ENCODE peak calls at places on chromosomes 2 and 18, in four cellular contexts. S, A, T and Q are unnamed samples.
A peak's percentile ranks its signal among the peaks of the same experiment; 100 is the strongest.

GRCh38 chr2:234881413-234882241 is 70.2 kb upstream of the SH3BP4 start:
- DNase-seq in S (peak; percentile 77), A (peak; percentile 88), T (peak; percentile 86), Q (peak; percentile 88)

GRCh38 chr2:72757177-72757775 is 68.6 kb downstream of the EXOC6B start:
- DNase-seq in S (no peak), A (peak; percentile 53), T (no peak), Q (no peak)

GRCh38 chr18:29154758-29155725 is 978.1 kb upstream of the CDH2 start:
- DNase-seq in S (no peak), A (no peak), T (no peak), Q (no peak)

GRCh38 chr2:181036445-181036844 is 56.0 kb downstream of the UBE2E3 start:
- DNase-seq in S (no peak), A (no peak), T (no peak), Q (no peak)

GRCh38 chr2:32246911-32247310 is 17.8 kb downstream of the NLRC4 start:
- DNase-seq in S (peak; percentile 38), A (peak; percentile 67), T (no peak), Q (no peak)

GRCh38 chr18:79092869-79093268 is 23.7 kb downstream of the ATP9B start:
- DNase-seq in S (no peak), A (no peak), T (no peak), Q (no peak)

GRCh38 chr2:109103286-109103685 is 25.7 kb upstream of the SH3RF3 start:
- DNase-seq in S (no peak), A (no peak), T (no peak), Q (no peak)

GRCh38 chr18:65938592-65939372 is 188.0 kb downstream of the CDH7 start:
- DNase-seq in S (no peak), A (no peak), T (no peak), Q (no peak)

GRCh38 chr2:167732251-167732788 is 515.1 kb downstream of the STK39 start:
- DNase-seq in S (no peak), A (no peak), T (no peak), Q (no peak)

GRCh38 chr2:178211943-178212342 is 17.6 kb downstream of the OSBPL6 start:
- DNase-seq in S (no peak), A (no peak), T (no peak), Q (no peak)

GRCh38 chr2:168926621-168927386 is 25.7 kb downstream of the G6PC2 start:
- DNase-seq in S (no peak), A (no peak), T (no peak), Q (no peak)

GRCh38 chr2:9003616-9004337 is at the start of gene MBOAT2:
- DNase-seq in S (peak; percentile 89), A (peak; percentile 86), T (peak; percentile 84), Q (peak; percentile 85)

GRCh38 chr2:70686577-70687460 is 81.2 kb downstream of the ADD2 start:
- DNase-seq in S (no peak), A (no peak), T (no peak), Q (no peak)

GRCh38 chr2:142874293-142874814 is 3.1 kb upstream of the KYNU start:
- DNase-seq in S (peak; percentile 80), A (peak; percentile 58), T (peak; percentile 27), Q (no peak)

GRCh38 chr2:45418532-45418931 is 192.5 kb downstream of the SRBD1 start:
- DNase-seq in S (no peak), A (no peak), T (no peak), Q (no peak)

GRCh38 chr18:67310826-67311225 is 205.7 kb downstream of the DSEL start:
- DNase-seq in S (no peak), A (no peak), T (no peak), Q (no peak)

GRCh38 chr2:239308696-239309397 is 92.0 kb downstream of the HDAC4 start:
- DNase-seq in S (no peak), A (peak; percentile 25), T (peak; percentile 12), Q (peak; percentile 37)

GRCh38 chr2:118176601-118177000 is 88.3 kb downstream of the INSIG2 start:
- DNase-seq in S (no peak), A (no peak), T (no peak), Q (no peak)

GRCh38 chr2:10770956-10771750 is 41.4 kb downstream of the PDIA6 start:
- DNase-seq in S (no peak), A (no peak), T (no peak), Q (no peak)

GRCh38 chr2:118124293-118124891 is 36.1 kb downstream of the INSIG2 start:
- DNase-seq in S (no peak), A (no peak), T (no peak), Q (no peak)

GRCh38 chr18:43789234-43790000 is 512.1 kb upstream of the SYT4 start:
- DNase-seq in S (no peak), A (no peak), T (no peak), Q (peak; percentile 26)

GRCh38 chr18:12245793-12246135 is 8.4 kb upstream of the CIDEA start:
- DNase-seq in S (no peak), A (no peak), T (no peak), Q (no peak)

GRCh38 chr2:171181067-171182049 is 20.7 kb upstream of the TLK1 start:
- DNase-seq in S (no peak), A (no peak), T (no peak), Q (no peak)

GRCh38 chr2:26848336-26849055 is 564 bp downstream of the DPYSL5 start:
- DNase-seq in S (no peak), A (no peak), T (peak; percentile 23), Q (no peak)
- H3K27me3 ChIP-seq in S (peaks cover 98% of the 10 kb centered on the region), A (peaks cover 32% of the 10 kb centered on the region), T (no peaks in the 10 kb centered on the region), Q (peaks cover 11% of the 10 kb centered on the region)

GRCh38 chr2:179460530-179460929 is 195.9 kb upstream of the SESTD1 start:
- DNase-seq in S (no peak), A (no peak), T (no peak), Q (no peak)
- H3K27ac ChIP-seq in S (peak overlapping the region; percentile 58), A (peak overlapping the region; percentile 42), T (no peak overlapping the region), Q (no peak overlapping the region)

GRCh38 chr2:104872034-104872865 is 18.3 kb downstream of the POU3F3 start:
- DNase-seq in S (no peak), A (no peak), T (no peak), Q (no peak)
- H3K27me3 ChIP-seq in S (peaks cover 95% of the 10 kb centered on the region), A (peaks cover 17% of the 10 kb centered on the region), T (no peaks in the 10 kb centered on the region), Q (no peaks in the 10 kb centered on the region)

DNA sequence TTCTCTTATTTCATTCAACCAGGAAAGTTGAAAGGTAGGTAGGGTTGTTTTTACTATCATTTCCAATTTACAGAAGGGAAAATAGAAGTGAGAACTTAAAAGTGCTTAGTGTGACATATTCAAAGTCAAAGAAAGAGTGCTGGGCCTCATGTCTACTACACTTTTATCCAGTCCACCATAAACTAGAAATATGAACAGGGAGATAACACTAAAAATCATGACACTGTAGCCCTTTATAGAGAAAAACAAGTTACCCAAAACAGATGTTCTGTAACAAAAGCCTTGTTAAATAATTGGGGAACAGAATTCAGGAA is 20.4 kb downstream of the SLC40A1 start:
- DNase-seq in S (no peak), A (no peak), T (no peak), Q (no peak)
- H3K27ac ChIP-seq in S (peak overlapping the region; percentile 45), A (no peak overlapping the region), T (peak overlapping the region; percentile 52), Q (no peak overlapping the region)

DNA sequence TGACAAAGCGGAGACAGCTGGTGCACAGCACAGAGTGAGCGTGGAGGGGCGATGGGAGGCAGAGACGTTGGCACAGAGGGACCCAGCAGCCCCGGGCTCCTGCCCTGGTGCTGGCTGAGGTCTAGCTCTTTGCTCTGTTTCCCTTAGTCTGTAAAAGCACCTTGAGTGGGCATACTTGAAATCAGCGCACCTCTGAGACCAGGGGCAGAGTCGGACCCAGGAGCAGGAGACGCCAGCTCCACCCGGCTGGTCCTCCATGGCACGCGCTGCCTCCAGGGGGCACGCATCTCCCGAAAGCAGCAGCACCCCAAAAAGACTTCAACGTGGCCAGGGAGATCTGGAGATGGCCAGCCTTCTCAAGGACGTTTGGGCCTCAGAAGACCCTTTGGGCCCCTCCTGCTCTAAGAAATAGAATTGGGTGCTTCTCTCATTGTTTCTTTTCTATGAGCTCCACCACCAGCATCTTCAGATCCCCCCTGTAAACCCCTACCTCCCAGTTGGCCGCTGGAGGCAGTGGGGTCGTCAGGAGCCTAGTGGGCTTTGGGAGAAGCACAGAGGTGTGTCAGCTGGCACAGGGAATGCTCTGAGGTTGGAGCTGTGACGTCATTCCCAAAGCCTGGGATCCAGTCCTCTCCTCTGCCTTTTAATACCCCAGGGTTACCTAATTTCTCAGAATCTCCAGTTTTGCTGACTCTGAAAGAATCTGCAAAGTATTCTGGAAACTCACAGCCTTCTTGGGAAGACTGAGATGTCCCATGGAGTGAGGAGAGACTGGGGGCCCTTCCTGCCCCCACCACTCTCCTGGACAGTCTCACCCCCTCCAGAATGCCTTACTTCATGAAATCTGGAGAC is 58.9 kb downstream of the CIB4 start:
- DNase-seq in S (no peak), A (no peak), T (peak; percentile 5), Q (peak; percentile 25)
- H3K27me3 ChIP-seq in S (peaks cover 58% of the 10 kb centered on the region), A (no peaks in the 10 kb centered on the region), T (no peaks in the 10 kb centered on the region), Q (no peaks in the 10 kb centered on the region)

GRCh38 chr2:189499137-189499536 is 57.9 kb downstream of the WDR75 start:
- DNase-seq in S (no peak), A (no peak), T (no peak), Q (no peak)
- H3K27ac ChIP-seq in S (no peak overlapping the region), A (no peak overlapping the region), T (no peak overlapping the region), Q (no peak overlapping the region)

DNA sequence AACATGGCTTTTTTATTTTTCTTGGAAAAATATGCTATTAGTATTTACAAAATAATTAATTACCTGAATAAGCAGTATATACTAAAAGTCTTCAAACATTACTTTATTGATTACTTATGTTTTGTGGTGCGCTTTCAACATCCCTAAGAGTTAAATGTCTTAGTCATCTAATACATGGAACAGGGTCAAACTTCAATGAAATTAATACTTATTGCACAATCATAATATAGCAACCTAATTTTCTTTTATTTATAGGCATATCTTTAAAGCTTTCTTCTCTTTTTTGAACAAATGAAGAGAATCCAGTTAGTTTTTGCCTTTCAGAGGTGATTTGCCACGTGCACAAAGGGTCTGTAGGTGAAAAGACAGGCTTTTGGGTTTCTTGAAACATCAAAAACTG is 6.0 kb downstream of the LRATD1 start:
- DNase-seq in S (no peak), A (no peak), T (no peak), Q (no peak)
- H3K27me3 ChIP-seq in S (peaks cover 31% of the 10 kb centered on the region), A (no peaks in the 10 kb centered on the region), T (no peaks in the 10 kb centered on the region), Q (no peaks in the 10 kb centered on the region)

GRCh38 chr2:100880730-100881129 is 60.8 kb downstream of the NPAS2 start:
- DNase-seq in S (no peak), A (no peak), T (no peak), Q (no peak)
- H3K27ac ChIP-seq in S (no peak overlapping the region), A (no peak overlapping the region), T (no peak overlapping the region), Q (no peak overlapping the region)

GRCh38 chr18:9706081-9706935 is 1.8 kb upstream of the RAB31 start:
- DNase-seq in S (no peak), A (no peak), T (no peak), Q (no peak)

GRCh38 chr18:9708057-9708881 is at the start of gene RAB31:
- DNase-seq in S (peak; percentile 87), A (peak; percentile 64), T (peak; percentile 79), Q (peak; percentile 86)

GRCh38 chr18:9708882-9709877 is 1.1 kb downstream of the RAB31 start:
- DNase-seq in S (no peak), A (no peak), T (no peak), Q (peak; percentile 7)

GRCh38 chr18:9705183-9705864 is 2.8 kb upstream of the RAB31 start:
- DNase-seq in S (no peak), A (no peak), T (no peak), Q (no peak)

GRCh38 chr18:9707381-9708056 is 582 bp upstream of the RAB31 start:
- DNase-seq in S (no peak), A (no peak), T (no peak), Q (no peak)
- H3K27me3 ChIP-seq in S (no peaks in the 10 kb centered on the region), A (no peaks in the 10 kb centered on the region), T (no peaks in the 10 kb centered on the region), Q (no peaks in the 10 kb centered on the region)